ENCODE peak calls at places on chromosomes 2 and 18, in eight cellular contexts. E, X, Y, T, R, Z, H and L are unnamed samples.

GRCh38 chr2:122927710-122928249 is 1097.3 kb upstream of the CNTNAP5 start:
- DNase-seq in H (no peak), T (no peak), Z (no peak), X (no peak), R (no peak), E (no peak), Y (no peak), L (no peak)

GRCh38 chr18:58579561-58580047 is 49.3 kb downstream of the ALPK2 start:
- DNase-seq in H (no peak), E (peak; percentile 69), R (no peak), Y (peak; percentile 50), T (no peak), Z (no peak), X (no peak), L (no peak)

GRCh38 chr18:78241535-78242306 is 737.9 kb upstream of the SALL3 start:
- DNase-seq in X (no peak), Z (no peak), H (no peak), T (no peak), E (no peak), R (no peak), Y (no peak), L (no peak)

GRCh38 chr18:22539045-22539444 is 121.3 kb upstream of the CTAGE1 start:
- DNase-seq in T (no peak), E (no peak), H (no peak), R (peak; percentile 36), Y (no peak), Z (no peak), X (no peak), L (peak; percentile 56)

GRCh38 chr2:72989770-72990556 is 72.6 kb downstream of the EMX1 start:
- DNase-seq in X (peak; percentile 76), Y (peak; percentile 33), E (no peak), H (no peak), Z (no peak), T (no peak), R (peak; percentile 41), L (peak; percentile 10)

GRCh38 chr2:60707750-60708371 is 48.2 kb upstream of the PAPOLG start:
- DNase-seq in E (peak; percentile 33), R (no peak), Z (peak; percentile 38), T (no peak), H (peak; percentile 21), Y (peak; percentile 55), X (no peak), L (no peak)

GRCh38 chr2:42376758-42377157 is 15.7 kb upstream of the COX7A2L start:
- DNase-seq in H (no peak), T (no peak), Y (no peak), Z (no peak), R (no peak), X (no peak), E (no peak), L (no peak)

GRCh38 chr2:42141687-42142475 is 27.3 kb upstream of the EML4 start:
- DNase-seq in Y (peak; percentile 97), R (peak; percentile 42), Z (no peak), T (peak; percentile 59), H (no peak), X (no peak), E (peak; percentile 54), L (peak; percentile 49)

GRCh38 chr2:240624950-240625621 is at the start of gene GPR35:
- DNase-seq in E (peak; percentile 9), Z (peak; percentile 77), H (no peak), Y (peak; percentile 37), X (peak; percentile 85), T (peak; percentile 65), R (no peak), L (no peak)

GRCh38 chr2:120958623-120959366 is 223.1 kb downstream of the GLI2 start:
- DNase-seq in Y (peak; percentile 16), X (no peak), H (peak; percentile 33), Z (no peak), T (no peak), E (no peak), R (no peak), L (no peak)

GRCh38 chr18:21991081-21991534 is 178.3 kb upstream of the GATA6 start:
- DNase-seq in R (no peak), Z (no peak), H (peak; percentile 35), T (no peak), Y (peak; percentile 38), X (no peak), E (no peak), L (no peak)

GRCh38 chr2:98157557-98157956 is 70.6 kb downstream of the VWA3B start:
- DNase-seq in Y (no peak), T (peak; percentile 10), X (no peak), E (no peak), H (no peak), Z (peak; percentile 32), R (no peak), L (no peak)

GRCh38 chr2:479031-479430 is 191.1 kb upstream of the ALKAL2 start:
- DNase-seq in Y (no peak), Z (no peak), T (no peak), E (no peak), H (no peak), R (no peak), X (no peak), L (no peak)

GRCh38 chr18:56112013-56112749 is 524.2 kb upstream of the TCF4 start:
- DNase-seq in R (no peak), X (no peak), E (no peak), Y (peak; percentile 30), H (no peak), Z (peak; percentile 84), T (no peak), L (no peak)

GRCh38 chr2:137420744-137421143 is 543.5 kb upstream of the HNMT start:
- DNase-seq in R (no peak), Y (no peak), Z (no peak), E (no peak), X (no peak), H (no peak), T (no peak), L (no peak)